ENCODE peak calls at places on chromosomes 11 and 22, in ten cellular contexts. U is mammary epithelial cell, H is osteoblast, R is H9, G is IMR-90, L is body of pancreas, S is spleen, X is gastrocnemius medialis, I is GM12878, F is psoas muscle. B is an unnamed sample. For H3K9me3 and H3K4me1, the result is how much of the 10 kb centered on the place peaks cover.

GRCh38 chr11:67252831-67253239 is 13.4 kb upstream of the GRK2 start:
- DNase-seq in U (peak), H (no peak), R (no peak), G (peak), L (no peak), S (no peak), X (peak), I (no peak), F (peak), B (no peak)

GRCh38 chr22:46336119-46337078 is 885 bp downstream of the TRMU start:
- DNase-seq in U (peak), H (peak), R (no peak), G (peak), L (peak), S (peak), X (peak), I (no peak), F (peak), B (no peak)

GRCh38 chr11:92941676-92942571 is 27.5 kb upstream of the MTNR1B start:
- DNase-seq in U (peak), H (peak), R (no peak), G (peak), L (peak), S (no peak), X (no peak), I (no peak), F (no peak), B (no peak)

GRCh38 chr22:31177420-31178162 is 17.6 kb downstream of the RNF185 start:
- DNase-seq in U (peak), H (peak), R (no peak), G (peak), L (no peak), S (no peak), X (peak), I (no peak), F (no peak), B (no peak)

GRCh38 chr11:26244207-26244606 is 87.7 kb upstream of the ANO3 start:
- DNase-seq in U (peak), H (peak), R (no peak), G (peak), L (no peak), S (no peak), X (no peak), I (no peak), F (no peak), B (no peak)

GRCh38 chr11:126949066-126949945 is 51.3 kb downstream of the KIRREL3 start:
- DNase-seq in U (no peak), H (peak), R (no peak), G (peak), L (no peak), S (no peak), X (no peak), I (no peak), F (no peak), B (no peak)

GRCh38 chr22:19764636-19765476 is 4.3 kb downstream of the TBX1 start:
- DNase-seq in U (no peak), H (no peak), R (no peak), G (no peak), L (no peak), S (no peak), X (no peak), I (no peak), F (no peak), B (no peak)

GRCh38 chr11:117538731-117539130 is 211.1 kb downstream of the CEP164 start:
- DNase-seq in U (no peak), H (peak), R (no peak), G (no peak), L (no peak), S (no peak), X (peak), I (no peak), F (no peak), B (no peak)

DNA sequence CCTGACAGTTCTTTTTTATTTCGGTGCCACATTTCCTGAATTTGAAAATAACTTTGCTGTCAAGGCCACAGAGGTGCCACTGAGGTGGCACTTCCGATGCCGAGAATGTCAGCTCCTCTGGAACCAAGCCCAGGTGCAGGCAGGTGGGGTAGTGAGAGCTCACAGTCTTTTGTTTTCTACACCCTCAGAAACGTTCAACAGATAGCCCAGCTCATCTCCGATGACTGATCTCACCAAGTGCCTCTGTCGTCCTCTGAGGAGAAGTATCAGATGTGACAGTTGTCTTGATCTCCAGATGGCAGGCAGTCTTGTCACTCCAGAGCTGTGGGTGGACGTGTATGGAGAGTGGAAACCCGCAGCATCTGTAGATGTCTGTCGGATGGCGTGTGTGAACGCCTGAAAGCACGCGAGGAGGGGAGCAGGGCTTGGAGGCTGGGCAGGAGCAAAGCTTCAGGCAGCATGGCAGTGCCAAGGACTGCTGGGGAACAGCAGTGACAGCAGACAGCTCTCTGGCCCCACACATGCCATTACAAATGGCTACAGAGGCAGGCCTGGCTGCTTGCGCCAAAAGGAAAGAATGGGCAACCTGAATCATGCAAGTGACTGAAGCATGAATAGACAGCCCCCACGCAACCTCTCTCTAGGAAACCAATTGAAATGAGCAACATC is 877.0 kb downstream of the OPCML start:
- DNase-seq in U (no peak), H (no peak), R (no peak), G (no peak), L (no peak), S (no peak), X (no peak), I (no peak), F (no peak), B (no peak)
- H3K9me3 ChIP-seq in U (under half), H (under half), R (under half), G (under half), L (under half), S (under half), X (under half), I (under half), F (under half), B (under half)

GRCh38 chr11:12102588-12103410 is 7.6 kb upstream of the MICAL2 start:
- DNase-seq in U (no peak), H (no peak), R (no peak), G (no peak), L (no peak), S (no peak), X (no peak), I (no peak), F (no peak), B (no peak)
- TF ChIP-seq CTCF in U (no peak), H (peak), R (no peak), G (peak), L (no peak), S (no peak), X (no peak), I (no peak), F (no peak), B (no peak)

GRCh38 chr22:37181681-37182080 is 6.4 kb downstream of the C1QTNF6 start:
- DNase-seq in U (no peak), H (peak), R (no peak), G (no peak), L (no peak), S (no peak), X (no peak), I (no peak), F (no peak), B (no peak)
- H3K4me1 ChIP-seq in U (under half), H (under half), R (under half), G (under half), L (under half), S (half or more), X (under half), I (under half), F (under half), B (under half)

GRCh38 chr11:2484576-2485125 is 39.8 kb downstream of the KCNQ1 start:
- DNase-seq in U (no peak), H (no peak), R (no peak), G (no peak), L (no peak), S (no peak), X (no peak), I (no peak), F (no peak), B (no peak)

GRCh38 chr11:2488004-2488403 is 43.2 kb downstream of the KCNQ1 start:
- DNase-seq in U (no peak), H (no peak), R (no peak), G (no peak), L (no peak), S (no peak), X (no peak), I (no peak), F (no peak), B (no peak)

GRCh38 chr11:2483426-2483825 is 38.6 kb downstream of the KCNQ1 start:
- DNase-seq in U (no peak), H (peak), R (no peak), G (no peak), L (peak), S (no peak), X (no peak), I (no peak), F (no peak), B (peak)

DNA sequence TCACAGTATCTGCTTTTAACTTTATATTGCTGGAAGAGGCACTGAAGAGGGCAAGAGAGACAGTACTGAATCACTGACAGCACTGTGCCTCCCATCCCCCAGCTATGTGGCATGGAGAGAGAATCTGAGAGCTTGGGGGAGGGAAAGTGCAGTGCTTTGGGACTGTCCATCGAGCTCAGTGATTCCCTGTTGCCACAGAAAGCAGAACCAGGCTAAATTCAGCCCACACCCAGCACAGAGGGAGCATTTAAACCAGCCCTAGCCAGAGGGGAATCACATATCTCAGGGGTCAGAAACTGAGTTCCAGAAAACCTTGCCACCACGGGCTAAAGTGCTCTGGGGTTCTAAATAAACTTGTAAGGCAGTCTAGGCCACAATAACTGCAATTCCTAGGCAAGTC is 44.3 kb downstream of the KCNQ1 start:
- DNase-seq in U (no peak), H (no peak), R (no peak), G (no peak), L (no peak), S (no peak), X (no peak), I (no peak), F (no peak), B (no peak)
- H3K9me3 ChIP-seq in U (under half), H (under half), R (under half), G (under half), L (under half), S (half or more), X (under half), I (under half), F (under half), B (under half)

GRCh38 chr11:119706887-119707286 is 22.1 kb downstream of the NECTIN1 start:
- DNase-seq in U (no peak), H (no peak), R (no peak), G (no peak), L (no peak), S (no peak), X (no peak), I (no peak), F (no peak), B (no peak)
- TF ChIP-seq CTCF in U (peak), H (peak), R (peak), G (no peak), L (no peak), S (no peak), X (no peak), I (no peak), F (no peak), B (no peak)

DNA sequence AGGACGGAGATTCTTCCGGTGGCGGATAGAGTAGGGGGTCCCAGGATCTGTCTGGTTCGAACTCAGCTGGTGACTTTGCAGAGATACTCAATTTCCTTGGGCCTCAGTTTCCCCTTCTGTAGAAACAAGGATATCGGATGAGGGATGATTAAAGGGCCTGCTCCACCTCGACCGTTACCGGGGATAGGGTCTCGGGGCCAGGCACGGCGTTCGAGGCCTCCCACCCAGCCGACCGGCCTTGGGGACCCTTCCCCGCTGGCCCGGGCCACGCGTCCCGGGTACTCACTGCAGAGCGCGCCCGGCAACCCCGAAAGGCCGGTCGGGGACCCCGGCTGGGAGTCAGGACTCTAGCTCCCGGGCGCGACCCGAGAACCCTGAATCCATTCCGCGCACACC is 321 bp downstream of the RHBDD3 start:
- DNase-seq in U (peak), H (no peak), R (no peak), G (no peak), L (no peak), S (no peak), X (no peak), I (no peak), F (no peak), B (no peak)
- H3K4me1 ChIP-seq in U (under half), H (under half), R (under half), G (under half), L (half or more), S (half or more), X (under half), I (under half), F (half or more), B (under half)

DNA sequence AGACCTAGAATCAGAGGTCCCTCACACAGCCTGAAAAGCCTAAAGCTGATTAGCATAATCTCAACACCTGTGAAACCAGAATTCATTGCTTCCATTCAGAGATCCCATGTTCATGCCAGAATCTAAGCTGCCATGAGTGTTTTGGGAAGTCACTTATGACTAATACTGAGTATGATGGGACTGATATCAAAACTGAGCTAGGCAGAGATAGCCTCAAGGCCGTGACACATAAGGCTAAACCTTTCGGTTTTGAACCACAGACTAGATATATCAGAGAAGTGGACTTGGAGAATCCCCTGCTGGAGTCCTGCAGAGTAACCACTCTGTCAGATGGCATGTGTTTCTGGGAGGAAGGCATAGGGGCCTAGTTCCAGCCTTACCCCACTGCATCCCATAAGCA is 23.1 kb upstream of the GLYATL2 start:
- DNase-seq in U (peak), H (no peak), R (no peak), G (no peak), L (no peak), S (no peak), X (no peak), I (no peak), F (no peak), B (no peak)
- H3K9me3 ChIP-seq in U (under half), H (under half), R (half or more), G (under half), L (under half), S (under half), X (under half), I (under half), F (under half), B (under half)

B was measured in upper lobe of right lung.